ENCODE peak calls at places on chromosomes 11 and 22, in nine cellular contexts. W is stomach; U is CD8-positive, alpha-beta T cell; A is HL-60; D is choroid plexus epithelial cell; L is heart right ventricle; R is bronchial epithelial cell; B is osteoblast; G is fibroblast of lung. M is an unnamed sample.

GRCh38 chr11:132519226-132519860 is 1013.0 kb downstream of the OPCML start:
- DNase-seq in B (no peak), W (no peak), G (no peak), D (no peak), R (no peak), U (no peak), L (no peak), A (no peak), M (no peak)

GRCh38 chr11:93031386-93031785 is 61.9 kb downstream of the MTNR1B start:
- DNase-seq in B (no peak), U (no peak), W (no peak), R (peak), D (peak), L (no peak), G (no peak), A (no peak), M (peak)

GRCh38 chr11:63491614-63492372 is 826 bp upstream of the PLAAT5 start:
- DNase-seq in L (no peak), D (peak), A (peak), R (no peak), W (no peak), G (peak), B (no peak), U (no peak), M (no peak)

GRCh38 chr22:42296381-42296853 is 26.0 kb upstream of the TCF20 start:
- DNase-seq in D (no peak), U (no peak), A (no peak), B (no peak), G (no peak), R (no peak), W (peak), L (peak), M (no peak)

GRCh38 chr11:38990139-38990538 is 2392.1 kb upstream of the RAG2 start:
- DNase-seq in W (no peak), R (peak), L (no peak), U (no peak), D (no peak), A (no peak), B (no peak), G (no peak), M (no peak)

GRCh38 chr11:108278954-108279353 is 56.1 kb downstream of the ATM start:
- DNase-seq in R (no peak), B (no peak), L (no peak), A (no peak), D (no peak), W (no peak), G (no peak), U (no peak), M (no peak)

GRCh38 chr11:79822771-79823170 is 381.9 kb upstream of the TENM4 start:
- DNase-seq in R (peak), D (no peak), W (no peak), L (no peak), A (no peak), B (no peak), G (no peak), U (no peak), M (no peak)

GRCh38 chr11:57001674-57002401 is 13.1 kb downstream of the OR5AK2 start:
- DNase-seq in W (no peak), R (no peak), A (no peak), U (no peak), G (peak), L (no peak), B (peak), D (peak), M (no peak)

GRCh38 chr11:65968600-65969482 is 7.3 kb downstream of the SART1 start:
- DNase-seq in G (no peak), D (no peak), R (no peak), W (no peak), A (peak), L (no peak), B (peak), U (no peak), M (peak)

GRCh38 chr11:128334311-128335044 is 252.9 kb downstream of the ETS1 start:
- DNase-seq in L (peak), A (no peak), W (no peak), R (no peak), U (no peak), G (no peak), B (peak), D (no peak), M (peak)

GRCh38 chr11:12930850-12931249 is 78.3 kb upstream of the RASSF10 start:
- DNase-seq in U (no peak), A (no peak), G (no peak), L (no peak), W (no peak), D (peak), B (no peak), R (no peak), M (no peak)

GRCh38 chr11:84747871-84748270 is 879.3 kb downstream of the DLG2 start:
- DNase-seq in G (no peak), D (no peak), R (no peak), A (peak), W (no peak), B (no peak), L (no peak), U (no peak), M (no peak)

GRCh38 chr11:58963551-58964075 is 24.3 kb downstream of the GLYATL1 start:
- DNase-seq in B (peak), R (peak), D (peak), W (peak), G (peak), U (no peak), L (no peak), A (no peak), M (peak)

GRCh38 chr11:8242113-8242475 is 21.6 kb downstream of the LMO1 start:
- DNase-seq in L (no peak), U (no peak), W (no peak), G (no peak), B (peak), A (no peak), R (no peak), D (no peak), M (no peak)

GRCh38 chr11:114157476-114158050 is 98.1 kb downstream of the ZBTB16 start:
- DNase-seq in U (no peak), R (no peak), L (no peak), D (no peak), G (no peak), B (peak), A (no peak), W (no peak), M (no peak)

GRCh38 chr11:118895093-118896039 is 11.7 kb downstream of the CXCR5 start:
- DNase-seq in W (no peak), D (no peak), U (peak), A (no peak), L (peak), G (no peak), B (peak), R (no peak), M (no peak)

GRCh38 chr11:22478169-22478568 is 140.0 kb downstream of the SLC17A6 start:
- DNase-seq in R (no peak), B (no peak), U (no peak), W (no peak), L (no peak), A (no peak), D (no peak), G (no peak), M (no peak)

GRCh38 chr22:23675502-23676415 is 15.1 kb upstream of the RGL4 start:
- DNase-seq in D (peak), W (peak), R (no peak), U (no peak), L (no peak), B (no peak), G (no peak), A (peak), M (no peak)

GRCh38 chr11:41392591-41392990 is 66.9 kb downstream of the LRRC4C start:
- DNase-seq in D (no peak), A (no peak), U (no peak), B (no peak), L (no peak), R (no peak), G (no peak), W (no peak), M (no peak)

GRCh38 chr22:47154621-47155081 is 392.2 kb downstream of the TBC1D22A start:
- DNase-seq in B (peak), G (peak), U (no peak), W (peak), D (peak), A (no peak), L (peak), R (no peak), M (peak)

GRCh38 chr11:94537051-94537600 is 6.6 kb upstream of the FUT4 start:
- DNase-seq in B (no peak), D (peak), U (no peak), A (no peak), R (no peak), W (no peak), L (no peak), G (peak), M (peak)

GRCh38 chr11:67411785-67412152 is 3.7 kb upstream of the CARNS1 start:
- DNase-seq in B (no peak), D (no peak), A (no peak), L (no peak), G (no peak), W (no peak), U (no peak), R (no peak), M (no peak)

GRCh38 chr11:97974798-97975498 is 1045.8 kb upstream of the CNTN5 start:
- DNase-seq in G (no peak), L (no peak), A (no peak), B (no peak), W (no peak), U (no peak), D (no peak), R (no peak), M (no peak)

GRCh38 chr22:40635940-40636379 is 559 bp downstream of the MRTFA start:
- DNase-seq in L (no peak), U (no peak), D (no peak), W (peak), A (no peak), G (no peak), B (peak), R (no peak), M (no peak)

GRCh38 chr22:39545310-39546063 is 12.9 kb upstream of the RPS19BP1 start:
- DNase-seq in G (peak), D (no peak), A (peak), W (no peak), L (no peak), B (no peak), R (no peak), U (peak), M (peak)

DNA sequence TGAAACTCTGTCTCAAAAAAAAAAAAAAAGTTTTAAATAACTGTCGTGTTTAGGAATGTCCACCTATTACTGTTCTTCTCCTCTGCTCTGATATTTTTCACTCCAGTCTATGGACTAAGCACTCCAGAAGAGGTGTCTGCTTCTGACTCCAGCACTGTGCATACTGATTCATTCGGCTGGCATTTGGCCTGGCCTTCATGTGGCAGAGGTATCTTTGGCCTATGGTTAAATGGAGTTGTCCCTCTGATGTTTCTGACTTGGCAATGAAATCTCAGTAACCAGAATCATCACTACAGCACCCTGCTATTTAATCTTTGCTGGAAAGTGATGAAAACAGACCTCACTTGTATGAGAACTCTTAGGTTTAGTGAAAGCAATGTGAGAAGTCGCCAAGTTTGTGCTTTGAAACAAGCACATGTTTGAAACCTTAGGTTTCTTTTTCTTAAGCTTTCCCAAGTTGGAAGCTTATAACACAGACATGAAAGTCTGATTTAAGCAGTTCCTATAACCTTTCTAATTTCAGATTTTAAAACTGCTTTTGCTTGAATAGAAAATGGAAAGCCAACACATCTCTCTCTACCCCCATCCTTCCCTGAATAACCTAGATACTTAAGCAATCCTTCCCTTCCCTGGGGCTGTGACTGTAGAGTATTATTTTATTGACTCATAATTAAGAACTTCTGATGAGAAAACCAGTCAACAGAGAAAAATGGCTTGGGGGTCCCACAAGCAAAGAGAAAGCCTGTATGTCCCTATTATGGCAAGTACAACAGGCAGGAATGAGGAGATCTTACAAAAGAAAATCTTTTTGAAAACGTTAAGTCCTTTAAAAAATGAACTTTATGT is 155.0 kb downstream of the MAML2 start:
- DNase-seq in A (no peak), R (peak), U (no peak), B (peak), G (peak), L (peak), D (peak), W (no peak), M (peak)
- H3K4me3 ChIP-seq in A (no peak), R (no peak), U (no peak), B (peak), G (no peak), L (no peak), D (no peak), W (no peak), M (no peak)

GRCh38 chr11:33742249-33742851 is 6.1 kb upstream of the CD59 start:
- DNase-seq in W (no peak), D (peak), R (peak), B (no peak), U (no peak), L (no peak), A (no peak), G (peak), M (peak)
- TF ChIP-seq CTCF in W (no peak), D (peak), R (peak), B (peak), U (peak), L (peak), A (peak), G (no peak), M (peak)

DNA sequence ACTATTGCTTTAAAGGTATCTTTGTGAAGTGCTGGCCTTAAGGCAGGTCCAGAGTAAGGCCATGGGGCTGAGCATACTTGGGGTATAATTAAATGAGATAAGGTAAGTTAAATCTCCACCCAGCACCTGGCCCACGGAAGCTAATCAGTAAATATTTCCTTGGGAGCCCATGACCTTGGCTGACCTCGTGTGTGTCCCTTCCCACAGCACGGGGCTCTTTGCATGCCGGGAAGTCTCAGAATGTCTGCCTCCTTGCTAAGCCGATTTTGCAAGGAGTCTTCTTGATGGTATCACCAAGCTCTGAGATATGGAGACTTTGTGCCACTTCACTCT is 46.5 kb downstream of the ADM start:
- DNase-seq in U (no peak), R (no peak), A (no peak), W (peak), D (no peak), L (no peak), B (no peak), G (no peak), M (no peak)
- H3K4me3 ChIP-seq in U (no peak), R (no peak), A (no peak), W (no peak), D (no peak), L (peak), B (no peak), G (no peak), M (no peak)

DNA sequence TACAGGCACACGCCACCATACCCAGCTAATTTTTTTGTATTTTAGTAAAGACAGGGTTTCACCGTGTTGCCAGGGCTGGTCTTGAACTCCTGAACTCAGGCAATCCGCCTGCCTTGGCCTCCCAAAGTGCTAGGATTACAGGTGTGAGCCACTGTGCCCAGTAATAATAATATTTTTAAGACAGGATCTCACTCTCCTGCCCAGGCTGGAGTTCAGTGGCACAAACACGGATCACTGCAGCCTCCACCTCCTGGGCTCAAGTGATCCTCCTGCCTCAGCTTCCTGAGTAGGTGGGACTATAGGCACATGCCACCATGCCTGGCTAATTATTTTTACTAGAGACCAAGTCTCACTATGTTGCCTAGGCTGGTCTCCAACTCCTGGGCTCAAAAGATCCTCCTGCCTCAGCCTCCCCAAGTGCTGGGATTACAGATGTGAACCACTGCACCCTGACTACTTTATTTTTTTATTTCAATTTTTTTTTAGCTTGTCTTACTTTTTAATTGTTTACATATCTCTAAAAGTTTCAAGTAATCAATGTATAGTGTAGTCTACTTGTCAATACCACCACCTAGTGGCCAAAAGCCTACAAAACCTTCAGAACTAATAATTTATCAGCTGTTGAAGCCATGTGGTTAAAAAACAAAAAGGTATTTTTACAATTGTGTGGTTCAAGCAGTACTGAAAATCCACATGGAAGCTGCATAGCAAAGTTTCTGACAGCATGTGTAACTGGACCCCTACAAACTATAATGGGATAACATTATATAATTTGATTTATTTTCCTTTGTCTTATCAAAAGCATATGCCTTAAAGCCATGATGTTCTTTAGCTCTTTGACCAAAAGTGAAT is 10.4 kb downstream of the NARS2 start:
- DNase-seq in D (peak), G (peak), R (peak), W (no peak), A (peak), L (peak), U (no peak), B (peak), M (peak)
- TF ChIP-seq CTCF in D (peak), G (peak), R (peak), W (peak), A (no peak), L (peak), U (peak), B (peak), M (peak)

DNA sequence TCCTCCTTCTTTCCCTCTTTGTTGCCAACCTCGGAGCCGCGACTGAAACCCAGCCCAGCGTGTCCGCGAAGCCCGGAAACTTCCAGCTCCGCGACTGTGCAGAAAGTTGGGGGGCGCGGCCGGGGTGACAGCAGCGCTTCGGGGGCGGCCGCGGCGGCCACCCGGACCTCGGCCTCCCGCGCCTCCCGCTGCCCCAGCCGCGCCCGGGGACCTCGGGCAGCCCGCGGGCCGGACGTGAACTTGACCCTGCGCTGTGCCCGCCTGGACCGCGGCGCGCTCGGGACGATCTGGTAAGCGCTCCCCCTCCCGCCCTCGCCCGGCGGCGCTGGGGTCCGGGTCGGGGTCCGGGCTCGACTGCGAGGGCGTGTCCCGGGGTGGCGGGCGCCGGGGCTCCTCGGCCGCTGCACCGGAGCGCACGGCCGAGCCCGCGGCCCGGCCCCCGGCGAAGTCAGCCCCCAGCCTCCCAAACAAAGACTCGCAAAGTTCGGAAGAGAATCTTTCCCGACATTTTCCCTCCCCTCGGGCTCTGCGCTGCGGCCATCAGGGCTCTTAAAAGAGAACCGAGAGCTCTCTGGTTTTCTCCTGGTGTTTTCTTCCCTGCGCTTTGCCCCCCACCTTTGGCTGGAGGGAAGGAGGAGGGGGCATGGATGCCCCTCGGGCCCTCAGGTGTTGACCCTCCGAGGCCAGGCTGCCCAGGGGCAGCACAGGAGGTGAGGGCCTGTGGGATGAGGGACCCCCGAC is 67.9 kb upstream of the WNT7B start:
- DNase-seq in U (no peak), G (no peak), W (peak), A (no peak), R (no peak), L (no peak), B (peak), D (no peak), M (no peak)
- H3K4me3 ChIP-seq in U (peak), G (peak), W (peak), A (peak), R (peak), L (peak), B (peak), D (peak), M (peak)

DNA sequence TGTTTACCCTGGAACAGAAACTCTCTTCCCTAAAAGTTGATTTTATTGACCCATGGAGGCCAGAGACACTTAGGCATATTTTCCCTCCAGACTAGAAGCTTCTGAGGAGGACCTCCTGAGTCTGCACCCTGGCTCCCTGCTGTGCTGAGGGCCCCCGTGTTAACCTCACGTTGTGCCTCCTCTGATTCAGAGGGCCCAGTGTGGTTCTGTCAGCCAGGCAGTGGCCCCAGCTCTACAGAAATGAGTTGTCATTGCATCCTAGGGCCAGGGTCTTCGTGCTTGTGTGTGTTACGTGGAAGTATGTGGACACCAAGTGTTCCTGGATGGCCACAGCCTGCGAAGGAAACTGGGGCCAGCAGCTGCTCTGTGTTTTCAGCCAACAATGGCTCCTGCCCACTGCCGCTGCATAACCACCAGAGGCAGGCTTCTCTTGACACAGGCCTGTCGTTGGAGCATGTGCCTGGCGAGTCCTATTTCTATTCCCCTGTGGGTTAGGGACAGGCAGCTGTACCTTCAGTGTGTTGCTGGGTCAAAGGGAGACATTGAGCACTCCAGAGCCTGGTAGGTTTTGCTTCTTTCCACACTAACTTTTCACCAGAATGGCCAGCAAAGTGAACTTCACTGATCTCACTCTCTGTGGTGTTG is 44.5 kb downstream of the MED15 start:
- DNase-seq in W (no peak), A (no peak), L (peak), U (no peak), G (no peak), D (peak), B (peak), R (no peak), M (no peak)
- TF ChIP-seq CTCF in W (no peak), A (no peak), L (peak), U (peak), G (peak), D (peak), B (peak), R (no peak), M (peak)

M was measured in astrocyte of the spinal cord.